ENCODE peak calls at places on chromosomes 12 and 14, in six cellular contexts. S is mammary epithelial cell, N is prostate gland, V is lower leg skin, G is WTC11, M is psoas muscle. J is an unnamed sample.

GRCh38 chr12:102513739-102514138 is 33.4 kb upstream of the IGF1 start:
- DNase-seq in V (no peak), S (no peak), N (no peak), G (no peak), M (no peak), J (no peak)

GRCh38 chr12:120584343-120585149 is 3.3 kb upstream of the POP5 start:
- DNase-seq in G (peak), N (peak), M (peak), S (peak), V (peak), J (peak)

GRCh38 chr12:53288322-53288721 is 7.0 kb upstream of the PFDN5 start:
- DNase-seq in V (no peak), S (no peak), N (peak), M (no peak), G (no peak), J (no peak)

GRCh38 chr12:52200086-52200782 is 8.4 kb upstream of the KRT80 start:
- DNase-seq in M (peak), G (peak), V (no peak), N (no peak), S (no peak), J (no peak)

GRCh38 chr12:132133952-132134652 is 10.0 kb downstream of the DDX51 start:
- DNase-seq in V (peak), N (no peak), S (no peak), G (peak), M (peak), J (no peak)

GRCh38 chr12:87704374-87704773 is 324.8 kb downstream of the C12orf50 start:
- DNase-seq in S (peak), M (no peak), V (no peak), G (no peak), N (no peak), J (no peak)

GRCh38 chr12:130158775-130159100 is 3.5 kb upstream of the FZD10 start:
- DNase-seq in N (no peak), G (no peak), V (no peak), M (no peak), S (no peak), J (no peak)

GRCh38 chr12:55829967-55830600 is 697 bp upstream of the DNAJC14 start:
- DNase-seq in N (peak), S (no peak), G (peak), M (peak), V (peak), J (peak)

GRCh38 chr12:111858778-111859177 is 16.8 kb downstream of the MAPKAPK5 start:
- DNase-seq in M (no peak), V (no peak), N (no peak), G (no peak), S (no peak), J (no peak)

GRCh38 chr12:66496595-66496994 is 182.3 kb downstream of the GRIP1 start:
- DNase-seq in M (no peak), N (no peak), V (no peak), S (no peak), G (no peak), J (no peak)

GRCh38 chr12:65509953-65510352 is 231.5 kb downstream of the MSRB3 start:
- DNase-seq in G (no peak), S (no peak), N (no peak), V (no peak), M (no peak), J (no peak)

GRCh38 chr14:104757238-104757585 is 4.3 kb downstream of the SIVA1 start:
- DNase-seq in V (no peak), N (no peak), M (no peak), G (no peak), S (no peak), J (no peak)

GRCh38 chr12:6770600-6770999 is 1.7 kb upstream of the LAG3 start:
- DNase-seq in M (no peak), N (no peak), S (no peak), V (no peak), G (no peak), J (no peak)

GRCh38 chr12:115485967-115486366 is 791.5 kb downstream of the MED13L start:
- DNase-seq in N (no peak), G (no peak), S (no peak), V (no peak), M (no peak), J (no peak)

GRCh38 chr14:74910556-74910955 is 12.5 kb downstream of the RPS6KL1 start:
- DNase-seq in G (no peak), N (no peak), M (no peak), V (peak), S (no peak), J (no peak)

GRCh38 chr12:53886996-53887395 is 51.6 kb upstream of the HOXC13 start:
- DNase-seq in M (no peak), V (no peak), N (no peak), S (no peak), G (no peak), J (no peak)

GRCh38 chr14:68444449-68445168 is 348.3 kb downstream of the ZFP36L1 start:
- DNase-seq in G (no peak), N (peak), S (peak), V (no peak), M (no peak), J (no peak)

GRCh38 chr14:54396493-54397335 is at the start of gene CDKN3:
- DNase-seq in S (peak), M (peak), N (peak), V (peak), G (peak), J (peak)

GRCh38 chr12:45729233-45730115 is at the start of gene ARID2:
- DNase-seq in N (peak), S (peak), V (peak), G (peak), M (peak), J (peak)

GRCh38 chr12:84986586-84986985 is 49.5 kb downstream of the TSPAN19 start:
- DNase-seq in M (no peak), G (no peak), S (no peak), V (no peak), N (no peak), J (no peak)

GRCh38 chr14:63478437-63478852 is 64.7 kb downstream of the PPP2R5E start:
- DNase-seq in G (no peak), N (no peak), S (no peak), M (no peak), V (no peak), J (no peak)

GRCh38 chr12:69473229-69473628 is 3.0 kb downstream of the FRS2 start:
- DNase-seq in S (no peak), V (no peak), G (no peak), M (no peak), N (no peak), J (no peak)

GRCh38 chr14:64649383-64649998 is 54.7 kb upstream of the PLEKHG3 start:
- DNase-seq in M (peak), N (no peak), G (no peak), V (no peak), S (no peak), J (no peak)

GRCh38 chr14:88013750-88014349 is 8.9 kb downstream of the GPR65 start:
- DNase-seq in V (peak), M (peak), G (peak), N (peak), S (peak), J (no peak)

GRCh38 chr14:73785336-73785833 is 66.2 kb upstream of the PTGR2 start:
- DNase-seq in S (peak), M (no peak), G (no peak), V (no peak), N (no peak), J (no peak)

GRCh38 chr12:70365648-70366518 is at the start of gene KCNMB4:
- DNase-seq in M (peak), V (peak), N (peak), G (peak), S (peak), J (peak)

GRCh38 chr14:56189306-56189705 is 71.1 kb downstream of the PELI2 start:
- DNase-seq in G (no peak), V (no peak), N (no peak), S (peak), M (no peak), J (no peak)

GRCh38 chr14:50677527-50678063 is 9.5 kb upstream of the SAV1 start:
- DNase-seq in N (peak), M (no peak), V (no peak), S (peak), G (no peak), J (no peak)

GRCh38 chr12:62684586-62685295 is 218.1 kb downstream of the MON2 start:
- DNase-seq in S (no peak), G (no peak), V (peak), N (no peak), M (peak), J (no peak)

GRCh38 chr14:51022769-51023168 is 72.1 kb downstream of the TRIM9 start:
- DNase-seq in G (no peak), V (no peak), S (no peak), N (no peak), M (no peak), J (no peak)

GRCh38 chr12:40314927-40315326 is 90.1 kb downstream of the LRRK2 start:
- DNase-seq in V (no peak), N (no peak), G (no peak), M (no peak), S (no peak), J (no peak)

GRCh38 chr12:49622501-49623141 is 740 bp upstream of the PRPF40B start:
- DNase-seq in V (peak), S (peak), M (no peak), G (peak), N (no peak), J (no peak)

DNA sequence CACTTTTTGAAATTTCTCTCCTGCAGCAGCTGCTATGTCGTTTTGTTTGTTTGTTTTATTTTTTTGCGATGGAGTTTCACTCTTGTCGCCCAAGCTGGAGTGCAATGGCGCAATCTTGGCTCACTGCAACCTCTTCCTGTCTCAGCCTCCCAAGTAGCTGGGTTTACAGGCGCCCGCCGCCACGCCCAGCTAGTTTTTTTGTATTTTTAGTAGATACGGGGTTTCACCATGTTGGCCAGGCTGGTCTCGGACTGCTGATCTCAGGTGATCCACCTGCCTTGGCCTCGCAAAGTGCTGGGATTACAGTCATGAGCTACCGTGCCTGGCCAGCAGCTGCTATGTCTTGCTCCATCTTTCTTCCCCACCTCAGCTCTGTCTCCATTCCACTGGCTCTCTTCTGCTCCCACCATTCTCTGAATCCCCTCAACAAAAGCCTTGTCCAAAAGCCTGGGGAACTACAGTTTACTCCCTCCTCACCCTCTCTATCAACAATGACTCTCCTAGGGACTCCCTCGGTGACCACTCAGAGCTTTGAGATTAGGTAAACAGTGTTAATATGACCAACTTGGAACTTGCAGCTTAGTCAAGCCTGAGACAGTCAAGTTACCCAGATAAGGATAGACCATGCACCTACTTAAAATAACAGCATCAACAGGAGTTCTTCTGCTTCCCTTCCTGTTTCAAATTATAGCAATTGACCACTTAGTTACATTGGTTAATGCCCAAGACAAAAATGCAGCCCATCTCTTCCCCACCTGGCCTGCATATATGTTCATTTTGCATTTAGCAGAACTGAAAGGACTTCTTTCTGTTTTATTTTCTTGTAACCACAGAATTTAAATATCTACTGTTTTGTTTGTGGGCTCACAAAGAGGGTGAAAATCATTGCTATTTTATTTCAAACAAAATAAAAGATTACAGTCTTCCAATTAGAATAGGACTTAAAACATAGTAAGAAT is 189.0 kb upstream of the AMIGO2 start:
- DNase-seq in M (no peak), G (no peak), N (no peak), S (peak), V (no peak), J (no peak)
- TF ChIP-seq CTCF in M (no peak), G (no peak), N (no peak), S (no peak), V (no peak), J (no peak)

GRCh38 chr12:2693204-2693860 is 101.4 kb upstream of the FKBP4 start:
- DNase-seq in M (no peak), S (no peak), N (no peak), V (no peak), G (no peak), J (no peak)
- TF ChIP-seq CTCF in M (no peak), S (no peak), N (no peak), V (no peak), G (no peak), J (peak)

GRCh38 chr14:100074431-100075100 is 9.3 kb downstream of the EVL start:
- DNase-seq in V (peak), S (no peak), N (no peak), G (no peak), M (no peak), J (no peak)

GRCh38 chr14:100071545-100071944 is 6.3 kb downstream of the EVL start:
- DNase-seq in S (no peak), V (no peak), G (no peak), M (no peak), N (no peak), J (no peak)

GRCh38 chr14:100076133-100076532 is 10.9 kb downstream of the EVL start:
- DNase-seq in V (no peak), S (peak), M (no peak), N (no peak), G (peak), J (peak)

GRCh38 chr14:100070310-100070709 is 5.1 kb downstream of the EVL start:
- DNase-seq in S (no peak), N (no peak), M (no peak), G (no peak), V (no peak), J (peak)

DNA sequence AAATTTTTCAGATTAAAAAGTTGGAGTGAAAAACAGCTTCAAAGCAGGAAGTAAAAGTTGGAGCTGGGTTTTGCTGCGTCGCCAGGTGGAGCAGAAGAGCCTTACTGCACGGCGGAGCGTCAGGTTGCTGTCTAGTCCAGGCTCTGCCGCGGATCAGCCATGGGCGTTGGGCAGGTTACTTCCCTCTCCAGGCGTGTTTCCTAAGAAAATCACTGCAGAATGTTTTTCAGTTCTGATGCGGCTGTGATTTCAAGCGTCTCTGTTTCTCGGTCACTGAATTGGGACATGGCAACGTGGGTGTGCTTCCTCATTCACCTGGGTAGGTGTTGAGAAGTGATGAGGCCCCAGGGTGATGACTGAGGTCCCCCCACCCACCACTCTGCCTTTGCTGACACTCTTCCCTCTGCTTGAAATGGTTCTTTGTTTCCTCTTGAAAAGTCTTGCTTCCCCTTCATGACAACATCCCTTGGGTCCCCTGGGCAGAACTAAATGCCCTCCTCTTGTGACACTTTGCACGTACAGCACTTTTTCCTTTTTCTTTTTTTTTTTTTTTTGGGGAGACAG is 7.6 kb downstream of the EVL start:
- DNase-seq in M (no peak), V (no peak), G (no peak), S (peak), N (peak), J (peak)
- TF ChIP-seq CTCF in M (no peak), V (no peak), G (no peak), S (peak), N (peak), J (peak)

DNA sequence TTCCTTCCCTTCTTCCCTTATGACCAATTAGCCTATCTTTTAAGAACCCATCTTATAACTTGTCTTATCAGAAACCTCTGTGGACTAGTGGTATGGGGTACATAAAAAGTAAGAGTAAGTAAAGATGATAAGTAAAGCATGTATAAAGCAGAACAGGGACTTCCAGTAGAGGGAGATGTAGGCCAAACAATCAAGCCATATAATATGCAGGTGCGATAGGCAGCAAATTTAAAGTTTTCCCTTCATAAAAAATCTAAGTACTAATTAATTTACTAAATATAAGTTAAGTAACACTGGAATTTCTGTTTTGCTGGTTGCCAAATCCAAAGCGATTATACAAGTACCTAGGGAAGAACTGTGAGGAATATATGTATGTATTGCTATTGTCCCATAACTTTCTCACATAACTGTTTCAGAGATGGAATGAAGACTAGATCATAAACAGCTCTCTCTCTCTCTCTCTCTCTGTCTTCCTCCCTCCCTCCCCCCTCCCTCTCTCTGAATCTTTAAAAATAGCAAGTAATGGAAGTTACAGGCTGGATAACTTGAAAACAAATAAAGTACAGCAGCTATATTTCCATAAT is 25.7 kb downstream of the METTL25 start:
- DNase-seq in S (peak), N (no peak), M (no peak), V (no peak), G (no peak), J (no peak)
- TF ChIP-seq CTCF in S (peak), N (peak), M (peak), V (no peak), G (no peak), J (no peak)

J was measured in CD8-positive, alpha-beta T cell.